ENCODE peak calls at places on chromosomes 12 and 14, in five cellular contexts. U is adrenal gland; V is CD4-positive, alpha-beta memory T cell; G is heart right ventricle; K is tibial artery. B is an unnamed sample.

GRCh38 chr14:74841230-74842207 is 34.4 kb downstream of the PROX2 start:
- DNase-seq in U (no peak), V (peak; percentile 24), G (no peak), K (no peak), B (no peak)

GRCh38 chr12:75722714-75723200 is 211.3 kb upstream of the KRR1 start:
- DNase-seq in U (peak; percentile 81), V (peak; percentile 31), G (no peak), K (no peak), B (peak; percentile 38)

GRCh38 chr14:105088812-105089745 is 23.8 kb upstream of the GPR132 start:
- DNase-seq in U (no peak), V (no peak), G (no peak), K (peak; percentile 68), B (no peak)

GRCh38 chr12:126915309-126915708 is 1351.7 kb upstream of the TMEM132C start:
- DNase-seq in U (no peak), V (no peak), G (no peak), K (no peak), B (no peak)

GRCh38 chr14:75476274-75476995 is 45.8 kb upstream of the BATF start:
- DNase-seq in U (no peak), V (no peak), G (no peak), K (peak; percentile 24), B (no peak)

GRCh38 chr14:51929156-51929555 is 60.2 kb upstream of the RTRAF start:
- DNase-seq in U (no peak), V (no peak), G (no peak), K (no peak), B (no peak)

GRCh38 chr12:3101309-3102022 is 24.3 kb downstream of the TSPAN9 start:
- DNase-seq in U (no peak), V (no peak), G (no peak), K (no peak), B (no peak)

GRCh38 chr12:80763874-80764273 is 47.2 kb downstream of the MYF5 start:
- DNase-seq in U (peak; percentile 33), V (no peak), G (no peak), K (no peak), B (no peak)

GRCh38 chr12:46071769-46072624 is 81.6 kb upstream of the SCAF11 start:
- DNase-seq in U (peak; percentile 85), V (peak; percentile 48), G (peak; percentile 35), K (peak; percentile 72), B (peak; percentile 41)

GRCh38 chr14:79614443-79614842 is 596.9 kb downstream of the DIO2 start:
- DNase-seq in U (no peak), V (no peak), G (no peak), K (no peak), B (no peak)

GRCh38 chr14:86777950-86778602 is 1214.9 kb downstream of the GALC start:
- DNase-seq in U (no peak), V (no peak), G (no peak), K (no peak), B (no peak)

GRCh38 chr14:35480119-35480769 is 53.7 kb upstream of the INSM2 start:
- DNase-seq in U (no peak), V (no peak), G (no peak), K (no peak), B (no peak)

GRCh38 chr12:1593232-1594044 is 943 bp downstream of the FBXL14 start:
- DNase-seq in U (peak; percentile 48), V (peak; percentile 68), G (peak; percentile 45), K (peak; percentile 76), B (no peak)

GRCh38 chr12:131223791-131224567 is 270.3 kb downstream of the ADGRD1 start:
- DNase-seq in U (no peak), V (no peak), G (no peak), K (peak; percentile 53), B (no peak)

GRCh38 chr12:76026643-76027063 is 4.9 kb downstream of the PHLDA1 start:
- DNase-seq in U (peak; percentile 24), V (no peak), G (no peak), K (no peak), B (no peak)

GRCh38 chr12:81350309-81350708 is 272.4 kb downstream of the ACSS3 start:
- DNase-seq in U (no peak), V (no peak), G (no peak), K (no peak), B (no peak)

GRCh38 chr12:47990351-47991105 is 13.7 kb downstream of the COL2A1 start:
- DNase-seq in U (no peak), V (peak; percentile 64), G (no peak), K (peak; percentile 34), B (no peak)

GRCh38 chr12:120238839-120239445 is 26.6 kb downstream of the PXN start:
- DNase-seq in U (no peak), V (no peak), G (no peak), K (no peak), B (no peak)

GRCh38 chr14:60505448-60505847 is 3.5 kb upstream of the SIX6 start:
- DNase-seq in U (no peak), V (no peak), G (no peak), K (no peak), B (no peak)

GRCh38 chr14:92610849-92611271 is 97.3 kb downstream of the RIN3 start:
- DNase-seq in U (no peak), V (no peak), G (no peak), K (no peak), B (no peak)

GRCh38 chr12:118064608-118065007 is 3.6 kb upstream of the WSB2 start:
- DNase-seq in U (no peak), V (peak; percentile 16), G (no peak), K (no peak), B (no peak)

GRCh38 chr12:668092-668481 is 4.8 kb upstream of the NINJ2 start:
- DNase-seq in U (no peak), V (no peak), G (no peak), K (no peak), B (no peak)

GRCh38 chr12:14896477-14897184 is 11.0 kb upstream of the MGP start:
- DNase-seq in U (peak; percentile 53), V (no peak), G (no peak), K (no peak), B (no peak)

GRCh38 chr14:97367278-97367677 is 570.1 kb downstream of the VRK1 start:
- DNase-seq in U (no peak), V (no peak), G (no peak), K (no peak), B (no peak)

GRCh38 chr12:54024581-54024980 is 3.7 kb upstream of the HOXC6 start:
- DNase-seq in U (no peak), V (no peak), G (no peak), K (no peak), B (no peak)

GRCh38 chr12:88923631-88924030 is 343.4 kb upstream of the KITLG start:
- DNase-seq in U (no peak), V (no peak), G (no peak), K (no peak), B (no peak)
- H3K27ac ChIP-seq in U (no peak overlapping the region), V (no peak overlapping the region), G (no peak overlapping the region), K (no peak overlapping the region), B (no peak overlapping the region)

GRCh38 chr12:26803552-26803951 is 29.4 kb downstream of the ITPR2 start:
- DNase-seq in U (no peak), V (no peak), G (no peak), K (no peak), B (no peak)
- H3K27ac ChIP-seq in U (no peak overlapping the region), V (no peak overlapping the region), G (no peak overlapping the region), K (no peak overlapping the region), B (no peak overlapping the region)

GRCh38 chr14:103849151-103850013 is 2.0 kb upstream of the PPP1R13B start:
- DNase-seq in U (no peak), V (no peak), G (no peak), K (no peak), B (no peak)
- H3K27ac ChIP-seq in U (no peak overlapping the region), V (no peak overlapping the region), G (peak overlapping the region; percentile 95), K (peak overlapping the region; percentile 79), B (peak overlapping the region; percentile 76)

GRCh38 chr12:61513972-61514371 is 746.2 kb upstream of the USP15 start:
- DNase-seq in U (no peak), V (no peak), G (no peak), K (no peak), B (no peak)
- H3K27ac ChIP-seq in U (no peak overlapping the region), V (no peak overlapping the region), G (no peak overlapping the region), K (no peak overlapping the region), B (no peak overlapping the region)

DNA sequence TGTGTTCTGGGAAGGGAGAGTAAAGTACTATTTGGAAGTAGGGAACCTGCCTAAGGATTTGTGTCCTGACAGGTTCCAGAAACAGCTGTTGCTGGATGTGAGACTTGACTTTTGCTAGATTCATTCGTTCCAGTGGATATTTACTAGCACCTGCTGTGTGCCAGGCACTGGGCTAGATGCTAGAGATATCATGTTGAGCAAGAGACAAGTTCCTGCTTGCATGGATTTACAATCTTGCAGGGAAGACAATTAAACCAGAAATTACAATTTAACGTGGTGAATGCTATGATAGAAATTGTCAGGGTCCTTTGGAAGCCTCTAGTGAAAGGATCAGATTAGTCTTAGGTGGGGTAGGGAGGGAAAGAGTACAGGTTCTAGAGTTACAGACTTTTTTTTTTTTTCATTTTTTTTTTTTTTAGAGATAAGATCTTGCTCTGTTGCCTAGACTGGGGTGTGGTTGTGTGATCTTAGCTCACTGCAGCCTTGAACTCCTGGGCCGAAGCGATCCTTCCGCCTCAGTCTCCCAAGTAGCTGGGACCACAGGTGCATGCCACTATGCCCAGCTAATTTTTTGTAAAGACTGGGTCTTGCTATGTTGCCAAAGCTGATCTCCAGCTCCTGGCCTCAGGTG is 36.7 kb downstream of the SPATS2 start:
- DNase-seq in U (no peak), V (peak; percentile 5), G (no peak), K (no peak), B (no peak)
- H3K27ac ChIP-seq in U (no peak overlapping the region), V (no peak overlapping the region), G (no peak overlapping the region), K (no peak overlapping the region), B (no peak overlapping the region)

DNA sequence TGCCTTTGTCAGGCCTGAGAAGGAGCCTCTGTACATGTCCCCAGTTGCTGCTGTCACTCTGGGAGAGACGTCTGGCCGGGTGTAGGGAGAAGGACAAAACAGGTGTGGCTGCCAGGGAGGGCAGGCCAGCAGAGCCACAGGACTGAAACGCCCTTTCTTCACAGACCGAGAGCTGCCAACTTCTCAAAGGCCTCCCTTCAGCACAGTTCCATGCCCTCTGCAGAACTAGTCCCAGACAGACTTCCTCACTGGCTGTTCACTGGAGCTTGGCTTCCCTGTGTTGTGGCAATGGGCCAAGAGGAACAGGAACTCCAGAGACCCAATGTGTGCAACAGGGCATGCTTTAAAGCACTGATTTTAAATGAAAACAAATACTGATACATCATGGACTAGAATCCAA is 50.7 kb upstream of the PNMA1 start:
- DNase-seq in U (peak; percentile 80), V (no peak), G (peak; percentile 69), K (peak; percentile 86), B (peak; percentile 46)
- H3K27ac ChIP-seq in U (peak overlapping the region; percentile 55), V (peak overlapping the region; percentile 2), G (peak overlapping the region; percentile 98), K (peak overlapping the region; percentile 54), B (no peak overlapping the region)

DNA sequence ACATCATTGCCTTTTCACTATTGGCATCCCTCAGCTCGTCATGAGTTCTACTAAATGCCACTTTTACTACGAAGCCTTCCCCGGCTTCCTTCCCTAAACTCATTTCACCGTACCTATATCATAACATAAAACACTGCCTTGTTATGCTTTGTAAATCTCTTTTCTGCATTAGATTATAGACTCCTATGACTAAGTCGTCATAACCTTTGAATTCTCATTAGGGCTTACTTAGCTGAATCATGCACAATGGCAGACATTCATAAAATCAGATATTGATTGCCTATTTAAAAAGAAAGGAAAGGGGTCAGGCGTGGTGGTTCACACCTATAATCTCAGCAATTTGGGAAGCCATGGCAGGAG is 21.0 kb downstream of the BTG1 start:
- DNase-seq in U (no peak), V (no peak), G (no peak), K (no peak), B (no peak)
- H3K27ac ChIP-seq in U (no peak overlapping the region), V (no peak overlapping the region), G (no peak overlapping the region), K (no peak overlapping the region), B (no peak overlapping the region)

GRCh38 chr14:31194095-31194494 is 13.5 kb downstream of the HECTD1 start:
- DNase-seq in U (no peak), V (no peak), G (no peak), K (no peak), B (no peak)
- H3K27ac ChIP-seq in U (no peak overlapping the region), V (no peak overlapping the region), G (no peak overlapping the region), K (peak overlapping the region; percentile 26), B (no peak overlapping the region)